ENCODE peak calls at places on chromosome 19, in nine cellular contexts. B, S, X, P, O, T, F, Y and J are unnamed samples.

GRCh38 chr19:9178901-9179300 is at the start of gene OR7D2:
- DNase-seq in B (no peak), S (no peak), X (no peak), P (no peak), O (no peak), T (no peak), F (peak; percentile 10), Y (no peak), J (no peak)

GRCh38 chr19:55118401-55118991 is 1.1 kb upstream of the PPP1R12C start:
- DNase-seq in B (peak; percentile 69), S (no peak), X (peak; percentile 30), P (peak; percentile 35), O (no peak), T (peak; percentile 58), F (no peak), Y (peak; percentile 36), J (no peak)

GRCh38 chr19:16588089-16588823 is 16.0 kb upstream of the SLC35E1 start:
- DNase-seq in B (no peak), S (peak; percentile 80), X (no peak), P (peak; percentile 79), O (no peak), T (peak; percentile 62), F (peak; percentile 19), Y (peak; percentile 67), J (no peak)

GRCh38 chr19:30082168-30082567 is 140.1 kb downstream of the URI1 start:
- DNase-seq in B (peak; percentile 27), S (no peak), X (no peak), P (no peak), O (no peak), T (no peak), F (no peak), Y (no peak), J (no peak)

GRCh38 chr19:10766681-10767201 is 48.9 kb downstream of the DNM2 start:
- DNase-seq in B (no peak), S (no peak), X (peak; percentile 34), P (no peak), O (no peak), T (no peak), F (peak; percentile 24), Y (peak; percentile 81), J (no peak)

GRCh38 chr19:5563941-5564612 is 3.7 kb downstream of the TINCR start:
- DNase-seq in B (no peak), S (peak; percentile 62), X (no peak), P (no peak), O (no peak), T (no peak), F (peak; percentile 37), Y (no peak), J (no peak)

GRCh38 chr19:29942404-29943261 is 594 bp downstream of the URI1 start:
- DNase-seq in B (no peak), S (peak; percentile 43), X (peak; percentile 25), P (peak; percentile 77), O (no peak), T (peak; percentile 84), F (no peak), Y (peak; percentile 73), J (no peak)

GRCh38 chr19:29520390-29520789 is 5.4 kb upstream of the VSTM2B start:
- DNase-seq in B (peak; percentile 43), S (no peak), X (no peak), P (no peak), O (no peak), T (no peak), F (no peak), Y (no peak), J (no peak)

GRCh38 chr19:58575183-58576041 is 2.3 kb upstream of the MZF1 start:
- DNase-seq in B (peak; percentile 88), S (peak; percentile 90), X (peak; percentile 91), P (peak; percentile 89), O (peak; percentile 76), T (peak; percentile 91), F (peak; percentile 85), Y (peak; percentile 91), J (no peak)
- TF ChIP-seq CTCF in B (peak; percentile 44), S (no peak), X (no peak), P (no peak), O (no peak), T (no peak), F (peak; percentile 30), Y (no peak), J (no peak)

DNA sequence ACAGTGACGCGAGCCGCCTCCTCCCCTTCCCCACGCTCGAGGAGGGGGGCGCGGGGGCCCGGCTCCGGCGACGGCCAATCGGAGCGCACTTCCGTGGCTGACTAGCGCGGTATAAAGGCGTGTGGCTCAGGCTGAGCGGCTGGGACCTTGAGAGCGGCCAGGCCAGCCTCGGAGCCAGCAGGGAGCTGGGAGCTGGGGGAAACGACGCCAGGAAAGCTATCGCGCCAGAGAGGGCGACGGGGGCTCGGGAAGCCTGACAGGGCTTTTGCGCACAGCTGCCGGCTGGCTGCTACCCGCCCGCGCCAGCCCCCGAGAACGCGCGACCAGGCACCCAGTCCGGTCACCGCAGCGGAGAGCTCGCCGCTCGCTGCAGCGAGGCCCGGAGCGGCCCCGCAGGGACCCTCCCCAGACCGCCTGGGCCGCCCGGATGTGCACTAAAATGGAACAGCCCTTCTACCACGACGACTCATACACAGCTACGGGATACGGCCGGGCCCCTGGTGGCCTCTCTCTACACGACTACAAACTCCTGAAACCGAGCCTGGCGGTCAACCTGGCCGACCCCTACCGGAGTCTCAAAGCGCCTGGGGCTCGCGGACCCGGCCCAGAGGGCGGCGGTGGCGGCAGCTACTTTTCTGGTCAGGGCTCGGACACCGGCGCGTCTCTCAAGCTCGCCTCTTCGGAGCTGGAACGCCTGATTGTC is at the start of gene JUNB:
- DNase-seq in B (peak; percentile 98), S (peak; percentile 98), X (peak; percentile 98), P (peak; percentile 99), O (peak; percentile 98), T (peak; percentile 99), F (peak; percentile 96), Y (peak; percentile 98), J (no peak)
- TF ChIP-seq CTCF in B (no peak), S (peak; percentile 2), X (no peak), P (no peak), O (no peak), T (no peak), F (no peak), Y (no peak), J (no peak)

GRCh38 chr19:31943778-31944177 is 401.6 kb upstream of the ZNF507 start:
- DNase-seq in B (no peak), S (no peak), X (no peak), P (no peak), O (no peak), T (no peak), F (no peak), Y (no peak), J (no peak)

GRCh38 chr19:31946491-31946890 is 398.9 kb upstream of the ZNF507 start:
- DNase-seq in B (no peak), S (no peak), X (no peak), P (no peak), O (no peak), T (no peak), F (no peak), Y (no peak), J (no peak)

GRCh38 chr19:31947436-31947835 is 398.0 kb upstream of the ZNF507 start:
- DNase-seq in B (no peak), S (no peak), X (no peak), P (no peak), O (no peak), T (no peak), F (no peak), Y (no peak), J (no peak)

GRCh38 chr19:31944286-31944685 is 401.1 kb upstream of the ZNF507 start:
- DNase-seq in B (no peak), S (no peak), X (no peak), P (no peak), O (no peak), T (no peak), F (no peak), Y (no peak), J (no peak)

DNA sequence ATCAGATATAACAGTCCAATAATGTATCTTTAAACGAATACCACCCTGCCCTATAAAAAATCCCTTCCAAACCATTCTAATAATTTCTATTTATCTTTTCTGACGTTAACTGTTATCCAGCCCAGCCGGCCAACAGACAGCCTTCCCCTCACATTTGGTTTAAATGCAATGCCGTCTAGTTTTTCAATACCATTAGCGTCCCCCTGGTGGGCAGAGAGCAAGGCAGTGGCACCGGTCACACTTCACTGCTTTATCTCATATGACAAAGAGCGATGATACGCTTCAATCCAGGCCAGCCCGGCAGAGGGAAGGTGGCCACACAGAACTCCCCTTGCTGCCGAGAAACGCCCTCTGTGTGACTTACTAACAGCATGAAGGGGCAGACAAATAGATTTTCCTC is 402.1 kb upstream of the ZNF507 start:
- DNase-seq in B (no peak), S (no peak), X (no peak), P (no peak), O (no peak), T (no peak), F (no peak), Y (no peak), J (no peak)
- TF ChIP-seq CTCF in B (no peak), S (no peak), X (no peak), P (no peak), O (no peak), T (no peak), F (no peak), Y (no peak), J (no peak)

GRCh38 chr19:46487802-46488445 is 7.7 kb downstream of the PNMA8B start:
- DNase-seq in B (peak; percentile 71), S (peak; percentile 72), X (peak; percentile 58), P (peak; percentile 76), O (no peak), T (peak; percentile 84), F (peak; percentile 63), Y (peak; percentile 86), J (no peak)

GRCh38 chr19:46488551-46488950 is 7.1 kb downstream of the PNMA8B start:
- DNase-seq in B (no peak), S (no peak), X (no peak), P (no peak), O (no peak), T (no peak), F (no peak), Y (no peak), J (no peak)

GRCh38 chr19:46487178-46487801 is 8.4 kb downstream of the PNMA8B start:
- DNase-seq in B (no peak), S (no peak), X (no peak), P (no peak), O (no peak), T (no peak), F (no peak), Y (no peak), J (no peak)

GRCh38 chr19:46490774-46491173 is 4.9 kb downstream of the PNMA8B start:
- DNase-seq in B (no peak), S (no peak), X (no peak), P (no peak), O (no peak), T (no peak), F (no peak), Y (no peak), J (no peak)

DNA sequence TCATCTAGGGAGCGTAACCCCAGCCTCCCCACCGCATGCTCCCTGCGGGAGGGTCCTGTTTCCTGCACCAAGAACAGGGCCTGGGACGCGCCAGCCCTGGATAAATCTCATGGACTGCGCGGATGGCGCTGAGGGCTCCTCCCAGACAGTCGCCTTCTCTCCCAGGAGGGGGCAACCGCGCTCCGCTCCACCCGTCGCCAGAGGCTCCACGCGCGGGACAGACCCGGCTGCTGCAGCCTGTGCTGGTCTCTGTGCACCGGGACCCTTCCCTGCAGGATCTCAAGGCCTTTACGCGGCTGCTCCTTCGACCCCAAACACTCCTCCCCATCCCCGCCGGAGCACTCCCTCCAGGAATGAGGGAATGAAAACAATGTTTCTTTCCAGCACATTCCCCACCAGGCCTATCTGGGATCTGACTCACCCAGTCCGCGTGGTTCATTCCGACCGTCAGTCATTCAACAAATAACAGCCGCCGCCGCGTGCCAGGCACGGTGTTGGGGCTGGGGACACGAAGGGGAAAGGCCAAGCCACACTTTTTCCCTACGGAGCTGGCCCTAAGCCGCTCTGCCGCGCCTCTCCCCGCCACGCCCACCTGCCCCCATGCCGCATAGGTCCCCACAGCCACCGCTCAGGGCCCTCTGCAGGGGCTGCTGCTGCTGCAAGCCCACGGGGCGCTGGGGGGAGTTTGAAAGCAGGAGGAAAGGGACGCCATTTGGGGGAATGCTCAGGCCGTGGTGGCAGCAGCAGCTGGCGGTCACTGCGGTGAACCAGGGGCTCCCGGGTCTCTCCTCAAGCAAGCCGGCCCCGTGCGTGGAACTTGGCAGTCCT is 6.0 kb downstream of the PNMA8B start:
- DNase-seq in B (no peak), S (peak; percentile 69), X (peak; percentile 68), P (peak; percentile 26), O (no peak), T (no peak), F (peak; percentile 62), Y (peak; percentile 38), J (no peak)
- TF ChIP-seq CTCF in B (peak; percentile 72), S (peak; percentile 47), X (peak; percentile 46), P (peak; percentile 11), O (peak; percentile 46), T (no peak), F (no peak), Y (no peak), J (peak; percentile 33)